ENCODE peak calls at places on chromosomes 13 and 19, in ten cellular contexts. V is progenitor cell of endocrine pancreas; G is T-helper 1 cell; O is RWPE1; N is stimulated activated naive B cell treated with anti-CD40 and anti-IgM and Interleukin-4, amounts not matched to agents 10 μg/mL and 1 μg/mL and 100 μg/mL, for 72 hours; K is activated CD4-positive, alpha-beta T cell treated with anti-CD3 and anti-CD28 coated beads for 36 hours; J is Kasumi-1; M is CD8-positive, alpha-beta T cell; C is omental fat pad; F is COR-L47. R is an unnamed sample.
A peak's percentile ranks its signal among the peaks of the same experiment; 100 is the strongest.

GRCh38 chr13:35731471-35731870 is 255.0 kb upstream of the MAB21L1 start:
- DNase-seq in V (no peak), G (no peak), O (no peak), N (no peak), K (no peak), J (no peak), M (no peak), C (no peak), F (no peak), R (no peak)

GRCh38 chr13:105957769-105958438 is 577.6 kb downstream of the EFNB2 start:
- DNase-seq in V (no peak), G (no peak), O (no peak), N (no peak), K (no peak), J (no peak), M (no peak), C (no peak), F (no peak), R (no peak)

GRCh38 chr13:88565566-88565965 is 894.4 kb downstream of the SLITRK5 start:
- DNase-seq in V (no peak), G (no peak), O (no peak), N (no peak), K (no peak), J (no peak), M (no peak), C (no peak), F (no peak), R (no peak)

GRCh38 chr13:88246239-88246638 is 575.1 kb downstream of the SLITRK5 start:
- DNase-seq in V (no peak), G (no peak), O (no peak), N (no peak), K (no peak), J (no peak), M (no peak), C (no peak), F (no peak), R (peak; percentile 42)

GRCh38 chr19:47275866-47276461 is 1.3 kb downstream of the INAFM1 start:
- DNase-seq in V (no peak), G (no peak), O (no peak), N (no peak), K (no peak), J (no peak), M (no peak), C (no peak), F (peak; percentile 38), R (no peak)

GRCh38 chr19:39408392-39409206 is 2.0 kb downstream of the ZFP36 start:
- DNase-seq in V (no peak), G (peak; percentile 31), O (no peak), N (no peak), K (peak; percentile 47), J (no peak), M (peak; percentile 47), C (no peak), F (no peak), R (peak; percentile 41)

GRCh38 chr13:44003481-44003880 is 123.8 kb downstream of the LACC1 start:
- DNase-seq in V (no peak), G (no peak), O (no peak), N (no peak), K (no peak), J (no peak), M (no peak), C (no peak), F (no peak), R (no peak)

GRCh38 chr13:111944171-111944583 is 122.8 kb upstream of the SOX1 start:
- DNase-seq in V (no peak), G (no peak), O (no peak), N (no peak), K (no peak), J (no peak), M (no peak), C (no peak), F (no peak), R (no peak)

GRCh38 chr13:105918842-105919741 is 616.4 kb downstream of the EFNB2 start:
- DNase-seq in V (no peak), G (no peak), O (peak; percentile 84), N (no peak), K (no peak), J (no peak), M (no peak), C (no peak), F (no peak), R (peak; percentile 54)

GRCh38 chr19:52946322-52947310 is 16.1 kb downstream of the ZNF816 start:
- DNase-seq in V (peak; percentile 44), G (no peak), O (no peak), N (no peak), K (peak; percentile 20), J (no peak), M (no peak), C (no peak), F (no peak), R (peak; percentile 86)

GRCh38 chr13:110123041-110123809 is 183.7 kb downstream of the COL4A1 start:
- DNase-seq in V (no peak), G (no peak), O (peak; percentile 49), N (no peak), K (no peak), J (no peak), M (no peak), C (no peak), F (peak; percentile 88), R (peak; percentile 95)

GRCh38 chr19:3725640-3726310 is 17.6 kb downstream of the TJP3 start:
- DNase-seq in V (no peak), G (no peak), O (no peak), N (no peak), K (no peak), J (no peak), M (no peak), C (no peak), F (peak; percentile 78), R (peak; percentile 92)

GRCh38 chr19:49151339-49152217 is 3.6 kb downstream of the HRC start:
- DNase-seq in V (peak; percentile 62), G (no peak), O (peak; percentile 92), N (peak; percentile 39), K (peak; percentile 71), J (no peak), M (no peak), C (no peak), F (no peak), R (peak; percentile 83)